ENCODE peak calls at places on chromosomes 3 and 15, in eight cellular contexts. F, Y, K, N, Z, T, L and Q are unnamed samples.
A peak's percentile ranks its signal among the peaks of the same experiment; 100 is the strongest.

GRCh38 chr15:36511594-36511993 is 67.8 kb upstream of the CDIN1 start:
- DNase-seq in Y (no peak), L (no peak), N (no peak), T (no peak), Z (no peak), K (no peak), F (no peak), Q (no peak)

GRCh38 chr15:82064824-82065223 is 19.0 kb upstream of the MEX3B start:
- DNase-seq in T (no peak), Y (peak; percentile 41), Z (peak; percentile 25), N (no peak), F (no peak), L (no peak), K (no peak), Q (peak; percentile 47)

GRCh38 chr3:113222412-113223086 is 11.2 kb downstream of the BOC start:
- DNase-seq in K (no peak), L (no peak), N (no peak), Z (no peak), T (no peak), F (no peak), Y (no peak), Q (no peak)

GRCh38 chr3:10248984-10249748 is 907 bp downstream of the TATDN2 start:
- DNase-seq in F (peak; percentile 34), Z (no peak), N (no peak), Y (peak; percentile 14), K (no peak), L (no peak), T (no peak), Q (no peak)

GRCh38 chr3:39107874-39108308 is 411 bp downstream of the TTC21A start:
- DNase-seq in F (no peak), N (no peak), T (no peak), Y (no peak), Z (peak; percentile 19), K (no peak), L (no peak), Q (peak; percentile 11)

GRCh38 chr3:119690043-119690656 is 12.7 kb upstream of the CFAP91 start:
- DNase-seq in Y (peak; percentile 67), K (no peak), F (peak; percentile 36), L (no peak), N (no peak), Z (peak; percentile 56), T (no peak), Q (peak; percentile 54)

GRCh38 chr15:65303687-65304392 is 637 bp upstream of the RNU5B-1 start:
- DNase-seq in Y (peak; percentile 71), N (no peak), K (no peak), T (peak; percentile 56), L (peak; percentile 44), F (peak; percentile 55), Z (peak; percentile 57), Q (peak; percentile 60)

GRCh38 chr3:166190360-166190759 is 353.1 kb upstream of the BCHE start:
- DNase-seq in F (no peak), N (no peak), L (no peak), Y (peak; percentile 2), K (no peak), Z (peak; percentile 18), T (no peak), Q (peak; percentile 35)

GRCh38 chr3:66962624-66963023 is 35.5 kb upstream of the KBTBD8 start:
- DNase-seq in K (no peak), Z (no peak), T (no peak), L (no peak), N (no peak), F (no peak), Y (no peak), Q (no peak)

GRCh38 chr3:176789281-176789705 is 408.0 kb downstream of the TBL1XR1 start:
- DNase-seq in Y (no peak), T (no peak), N (no peak), L (no peak), F (no peak), K (no peak), Z (no peak), Q (no peak)

GRCh38 chr3:112074616-112075497 is 11.3 kb upstream of the C3orf52 start:
- DNase-seq in K (peak; percentile 38), F (peak; percentile 21), N (no peak), T (peak; percentile 59), Y (peak; percentile 97), Z (peak; percentile 87), L (peak; percentile 74), Q (peak; percentile 94)

GRCh38 chr3:177190701-177191100 is 6.6 kb downstream of the TBL1XR1 start:
- DNase-seq in N (no peak), L (no peak), K (no peak), Z (no peak), Y (peak; percentile 41), T (no peak), F (no peak), Q (peak; percentile 53)

GRCh38 chr15:38050529-38050928 is 116.1 kb downstream of the TMCO5A start:
- DNase-seq in L (no peak), F (no peak), Z (peak; percentile 90), K (no peak), T (no peak), Y (peak; percentile 83), N (no peak), Q (peak; percentile 82)

GRCh38 chr3:10547413-10547812 is 42.0 kb upstream of the ATP2B2 start:
- DNase-seq in N (no peak), F (no peak), L (no peak), T (no peak), Y (no peak), Z (no peak), K (no peak), Q (no peak)

GRCh38 chr3:21042184-21042583 is 708.8 kb downstream of the ZNF385D start:
- DNase-seq in T (no peak), Z (no peak), Y (no peak), K (no peak), L (no peak), F (no peak), N (no peak), Q (no peak)

GRCh38 chr3:24475945-24476344 is 18.7 kb downstream of the THRB start:
- DNase-seq in F (no peak), T (no peak), Y (no peak), K (no peak), Z (peak; percentile 38), L (no peak), N (no peak), Q (no peak)

GRCh38 chr15:38558714-38559059 is 5.9 kb downstream of the RASGRP1 start:
- DNase-seq in K (no peak), N (no peak), L (no peak), F (no peak), Y (peak; percentile 44), Z (peak; percentile 89), T (no peak), Q (peak; percentile 26)

GRCh38 chr3:148319161-148319915 is 378.4 kb upstream of the AGTR1 start:
- DNase-seq in K (peak; percentile 15), L (no peak), Z (peak; percentile 90), N (no peak), Y (peak; percentile 89), F (no peak), T (no peak), Q (peak; percentile 68)

GRCh38 chr3:117322866-117323265 is 613.3 kb downstream of the TUSC7 start:
- DNase-seq in F (peak; percentile 78), T (no peak), N (no peak), L (no peak), Y (peak; percentile 16), K (no peak), Z (peak; percentile 23), Q (peak; percentile 17)

GRCh38 chr15:41873711-41874110 is 20.1 kb downstream of the SPTBN5 start:
- DNase-seq in Y (no peak), F (no peak), Z (no peak), T (no peak), N (no peak), K (no peak), L (no peak), Q (no peak)

GRCh38 chr3:40237892-40238571 is 71.5 kb upstream of the EIF1B start:
- DNase-seq in F (peak; percentile 42), T (no peak), L (no peak), Y (peak; percentile 59), K (no peak), Z (peak; percentile 30), N (no peak), Q (peak; percentile 22)
- TF ChIP-seq CTCF in F (peak; percentile 37), T (no peak), L (peak; percentile 33), Y (peak; percentile 63), K (peak; percentile 18), Z (peak; percentile 32), N (peak; percentile 70), Q (peak; percentile 33)

DNA sequence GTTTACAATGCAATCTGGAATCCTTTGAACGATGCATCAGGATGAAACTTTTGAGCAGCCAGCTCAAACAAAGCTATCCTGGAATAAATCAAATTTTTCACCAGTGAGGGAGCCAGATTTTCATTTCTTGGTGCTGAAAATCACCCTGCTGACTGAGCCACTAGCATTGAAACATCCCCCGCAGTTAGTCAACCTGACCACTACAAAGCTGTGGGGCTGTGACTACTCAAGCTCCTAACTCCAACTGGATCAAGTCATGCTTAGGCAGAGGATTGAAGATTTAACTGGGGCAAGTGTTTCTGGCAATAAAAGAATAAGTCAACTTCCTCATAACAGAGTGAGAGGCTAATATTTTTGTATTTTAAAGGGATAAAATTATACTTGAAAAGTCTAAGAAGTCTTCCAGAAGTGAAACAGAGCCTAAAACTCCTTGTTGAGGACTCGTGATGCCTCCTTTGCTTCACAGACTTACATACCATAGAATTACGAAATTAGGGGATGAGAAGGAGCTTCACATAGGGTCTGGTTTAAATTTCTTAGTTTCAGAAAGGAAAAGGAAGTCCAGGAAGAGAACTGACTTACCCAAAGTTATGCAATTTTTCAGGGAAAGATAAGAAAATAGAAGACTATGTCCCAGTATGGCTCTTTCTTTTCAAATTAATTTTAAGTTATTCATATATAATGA is 177.8 kb downstream of the SERPINI1 start:
- DNase-seq in Y (peak; percentile 23), N (no peak), K (no peak), Z (peak; percentile 77), F (peak; percentile 35), L (peak; percentile 31), T (no peak), Q (peak; percentile 67)
- TF ChIP-seq CTCF in Y (peak; percentile 14), N (peak; percentile 35), K (no peak), Z (peak; percentile 17), F (peak; percentile 16), L (peak; percentile 35), T (no peak), Q (peak; percentile 27)

DNA sequence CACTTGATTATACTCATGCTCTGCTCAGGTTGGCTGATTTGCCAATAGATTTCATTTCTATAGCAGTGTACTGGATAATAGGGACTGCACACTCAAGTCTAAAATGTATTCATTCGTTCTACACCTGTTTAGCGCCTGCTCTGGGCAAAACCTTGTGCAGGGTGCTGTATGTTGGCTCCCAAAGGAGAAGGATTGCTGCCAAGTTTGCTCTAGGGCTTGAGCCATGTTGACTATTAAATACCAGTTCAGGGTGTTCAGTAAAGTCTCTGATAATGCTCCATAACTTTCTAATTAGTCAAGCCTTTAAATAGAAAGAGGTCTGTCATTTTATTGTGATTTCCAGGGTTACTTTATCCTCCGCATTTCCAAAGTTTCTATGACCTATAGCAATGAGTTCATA is 470.2 kb downstream of the MAGI1 start:
- DNase-seq in T (peak; percentile 71), Y (no peak), L (no peak), Z (no peak), N (no peak), F (no peak), K (no peak), Q (no peak)
- TF ChIP-seq CTCF in T (no peak), Y (no peak), L (no peak), Z (no peak), N (no peak), F (no peak), K (no peak), Q (no peak)

DNA sequence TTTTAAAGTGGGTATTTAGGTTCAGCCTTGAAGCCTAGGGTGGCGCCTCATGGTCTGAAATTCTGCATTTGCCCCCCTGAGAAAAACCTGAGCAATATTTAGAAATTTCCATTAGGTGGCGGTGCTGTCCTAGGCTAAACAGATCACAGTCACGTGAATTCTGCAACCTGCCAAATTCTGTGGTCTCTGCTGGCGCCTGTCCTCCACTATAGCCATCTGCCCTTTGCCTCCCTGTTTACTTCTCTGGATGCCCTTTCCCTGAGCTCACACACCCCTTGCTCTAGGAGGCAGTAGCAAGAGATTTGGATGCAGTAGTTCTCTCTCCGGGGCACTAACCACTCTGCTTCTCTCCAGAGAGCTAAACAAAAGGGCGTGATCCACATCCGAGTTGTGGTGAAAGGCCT is 9.1 kb downstream of the MRPS11 start:
- DNase-seq in F (peak; percentile 63), L (peak; percentile 15), Z (peak; percentile 68), K (no peak), Y (peak; percentile 69), T (peak; percentile 45), N (no peak), Q (peak; percentile 66)
- TF ChIP-seq CTCF in F (peak; percentile 63), L (peak; percentile 58), Z (peak; percentile 61), K (peak; percentile 48), Y (peak; percentile 70), T (peak; percentile 65), N (peak; percentile 78), Q (peak; percentile 59)